ENCODE peak calls at places on chromosomes 4 and X, in ten cellular contexts. One of them, this sample, is unnamed.
A peak's percentile ranks its signal among the peaks of the same experiment; 100 is the strongest.

GRCh38 chr4:173371292-173372192 is 788 bp downstream of the SAP30 start:
- DNase-seq in stomach: peak; percentile 73
- DNase-seq in nephron progenitor cell: peak; percentile 66
- DNase-seq in IMR-90: peak; percentile 69
- DNase-seq in Peyer's patch: peak; percentile 36
- DNase-seq in A549: peak; percentile 51
- DNase-seq in mesothelial cell of epicardium: peak; percentile 34
- DNase-seq in kidney epithelial cell: no peak
- DNase-seq in astrocyte: peak; percentile 63
- DNase-seq in ovary: peak; percentile 83
- DNase-seq in this sample: peak; percentile 58

GRCh38 chrX:134406230-134406794 is 53.7 kb upstream of the HPRT1 start:
- DNase-seq in stomach: no peak
- DNase-seq in nephron progenitor cell: no peak
- DNase-seq in IMR-90: no peak
- DNase-seq in Peyer's patch: no peak
- DNase-seq in A549: no peak
- DNase-seq in mesothelial cell of epicardium: no peak
- DNase-seq in kidney epithelial cell: no peak
- DNase-seq in astrocyte: no peak
- DNase-seq in ovary: no peak
- DNase-seq in this sample: no peak

GRCh38 chr4:121656269-121656641 is 40.5 kb downstream of the ANXA5 start:
- DNase-seq in stomach: peak; percentile 26
- DNase-seq in nephron progenitor cell: peak; percentile 44
- DNase-seq in IMR-90: peak; percentile 79
- DNase-seq in Peyer's patch: no peak
- DNase-seq in A549: peak; percentile 69
- DNase-seq in mesothelial cell of epicardium: no peak
- DNase-seq in kidney epithelial cell: no peak
- DNase-seq in astrocyte: peak; percentile 62
- DNase-seq in ovary: peak; percentile 48
- DNase-seq in this sample: peak; percentile 62

GRCh38 chrX:45768666-45769065 is 568.0 kb upstream of the DIPK2B start:
- DNase-seq in stomach: no peak
- DNase-seq in nephron progenitor cell: no peak
- DNase-seq in IMR-90: no peak
- DNase-seq in Peyer's patch: no peak
- DNase-seq in A549: no peak
- DNase-seq in mesothelial cell of epicardium: no peak
- DNase-seq in kidney epithelial cell: no peak
- DNase-seq in astrocyte: no peak
- DNase-seq in ovary: no peak
- DNase-seq in this sample: no peak

GRCh38 chr4:153152453-153153338 is 51.5 kb upstream of the TRIM2 start:
- DNase-seq in stomach: peak; percentile 50
- DNase-seq in nephron progenitor cell: peak; percentile 82
- DNase-seq in IMR-90: peak; percentile 23
- DNase-seq in Peyer's patch: peak; percentile 19
- DNase-seq in A549: no peak
- DNase-seq in mesothelial cell of epicardium: no peak
- DNase-seq in kidney epithelial cell: no peak
- DNase-seq in astrocyte: peak; percentile 19
- DNase-seq in ovary: peak; percentile 41
- DNase-seq in this sample: no peak

GRCh38 chrX:48278958-48279357 is 23.8 kb downstream of the SSX1 start:
- DNase-seq in stomach: no peak
- DNase-seq in nephron progenitor cell: no peak
- DNase-seq in IMR-90: no peak
- DNase-seq in Peyer's patch: no peak
- DNase-seq in A549: peak; percentile 30
- DNase-seq in mesothelial cell of epicardium: no peak
- DNase-seq in kidney epithelial cell: no peak
- DNase-seq in astrocyte: no peak
- DNase-seq in ovary: no peak
- DNase-seq in this sample: peak; percentile 2

GRCh38 chr4:153137677-153138630 is 66.3 kb upstream of the TRIM2 start:
- DNase-seq in stomach: no peak
- DNase-seq in nephron progenitor cell: peak; percentile 22
- DNase-seq in IMR-90: no peak
- DNase-seq in Peyer's patch: no peak
- DNase-seq in A549: no peak
- DNase-seq in mesothelial cell of epicardium: no peak
- DNase-seq in kidney epithelial cell: no peak
- DNase-seq in astrocyte: no peak
- DNase-seq in ovary: no peak
- DNase-seq in this sample: no peak

GRCh38 chr4:99219072-99219471 is at the start of gene ADH6:
- DNase-seq in stomach: no peak
- DNase-seq in nephron progenitor cell: no peak
- DNase-seq in IMR-90: no peak
- DNase-seq in Peyer's patch: no peak
- DNase-seq in A549: no peak
- DNase-seq in mesothelial cell of epicardium: no peak
- DNase-seq in kidney epithelial cell: no peak
- DNase-seq in astrocyte: no peak
- DNase-seq in ovary: no peak
- DNase-seq in this sample: no peak

DNA sequence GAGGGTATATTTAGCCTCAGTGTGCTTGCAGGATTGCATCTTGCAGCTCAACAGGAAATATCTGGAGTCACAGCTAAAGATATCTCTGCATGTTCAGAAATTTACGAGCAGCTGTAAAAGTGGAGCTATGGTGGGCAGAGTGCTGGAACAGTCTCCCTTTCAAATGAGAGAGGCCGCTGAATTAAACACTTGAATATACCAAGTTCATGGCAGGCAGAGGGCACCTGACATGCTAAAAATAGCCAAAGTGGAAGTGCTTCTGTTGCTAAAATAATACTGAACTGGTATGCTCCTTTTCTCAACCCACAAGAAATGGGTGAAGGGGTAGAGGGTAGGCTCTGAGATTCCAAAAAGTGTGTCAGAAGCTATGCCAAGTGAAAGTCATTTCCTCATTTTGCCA is 98.0 kb downstream of the MGST2 start:
- DNase-seq in stomach: no peak
- DNase-seq in nephron progenitor cell: no peak
- DNase-seq in IMR-90: no peak
- DNase-seq in Peyer's patch: no peak
- DNase-seq in A549: no peak
- DNase-seq in mesothelial cell of epicardium: no peak
- DNase-seq in kidney epithelial cell: no peak
- DNase-seq in astrocyte: no peak
- DNase-seq in ovary: no peak
- DNase-seq in this sample: no peak
- TF ChIP-seq CTCF in stomach: no peak
- TF ChIP-seq CTCF in nephron progenitor cell: no peak
- TF ChIP-seq CTCF in IMR-90: no peak
- TF ChIP-seq CTCF in Peyer's patch: no peak
- TF ChIP-seq CTCF in A549: no peak
- TF ChIP-seq CTCF in mesothelial cell of epicardium: no peak
- TF ChIP-seq CTCF in kidney epithelial cell: no peak
- TF ChIP-seq CTCF in astrocyte: no peak
- TF ChIP-seq CTCF in ovary: no peak
- TF ChIP-seq CTCF in this sample: no peak

GRCh38 chrX:131264053-131264452 is 25.1 kb downstream of the IGSF1 start:
- DNase-seq in stomach: no peak
- DNase-seq in nephron progenitor cell: no peak
- DNase-seq in IMR-90: no peak
- DNase-seq in Peyer's patch: no peak
- DNase-seq in A549: no peak
- DNase-seq in mesothelial cell of epicardium: no peak
- DNase-seq in kidney epithelial cell: no peak
- DNase-seq in astrocyte: no peak
- DNase-seq in ovary: no peak
- DNase-seq in this sample: no peak

GRCh38 chrX:131264665-131265064 is 24.4 kb downstream of the IGSF1 start:
- DNase-seq in stomach: no peak
- DNase-seq in nephron progenitor cell: no peak
- DNase-seq in IMR-90: no peak
- DNase-seq in Peyer's patch: no peak
- DNase-seq in A549: no peak
- DNase-seq in mesothelial cell of epicardium: no peak
- DNase-seq in kidney epithelial cell: no peak
- DNase-seq in astrocyte: no peak
- DNase-seq in ovary: no peak
- DNase-seq in this sample: no peak

GRCh38 chrX:131262200-131262599 is 26.9 kb downstream of the IGSF1 start:
- DNase-seq in stomach: no peak
- DNase-seq in nephron progenitor cell: no peak
- DNase-seq in IMR-90: no peak
- DNase-seq in Peyer's patch: no peak
- DNase-seq in A549: no peak
- DNase-seq in mesothelial cell of epicardium: no peak
- DNase-seq in kidney epithelial cell: no peak
- DNase-seq in astrocyte: no peak
- DNase-seq in ovary: no peak
- DNase-seq in this sample: no peak

DNA sequence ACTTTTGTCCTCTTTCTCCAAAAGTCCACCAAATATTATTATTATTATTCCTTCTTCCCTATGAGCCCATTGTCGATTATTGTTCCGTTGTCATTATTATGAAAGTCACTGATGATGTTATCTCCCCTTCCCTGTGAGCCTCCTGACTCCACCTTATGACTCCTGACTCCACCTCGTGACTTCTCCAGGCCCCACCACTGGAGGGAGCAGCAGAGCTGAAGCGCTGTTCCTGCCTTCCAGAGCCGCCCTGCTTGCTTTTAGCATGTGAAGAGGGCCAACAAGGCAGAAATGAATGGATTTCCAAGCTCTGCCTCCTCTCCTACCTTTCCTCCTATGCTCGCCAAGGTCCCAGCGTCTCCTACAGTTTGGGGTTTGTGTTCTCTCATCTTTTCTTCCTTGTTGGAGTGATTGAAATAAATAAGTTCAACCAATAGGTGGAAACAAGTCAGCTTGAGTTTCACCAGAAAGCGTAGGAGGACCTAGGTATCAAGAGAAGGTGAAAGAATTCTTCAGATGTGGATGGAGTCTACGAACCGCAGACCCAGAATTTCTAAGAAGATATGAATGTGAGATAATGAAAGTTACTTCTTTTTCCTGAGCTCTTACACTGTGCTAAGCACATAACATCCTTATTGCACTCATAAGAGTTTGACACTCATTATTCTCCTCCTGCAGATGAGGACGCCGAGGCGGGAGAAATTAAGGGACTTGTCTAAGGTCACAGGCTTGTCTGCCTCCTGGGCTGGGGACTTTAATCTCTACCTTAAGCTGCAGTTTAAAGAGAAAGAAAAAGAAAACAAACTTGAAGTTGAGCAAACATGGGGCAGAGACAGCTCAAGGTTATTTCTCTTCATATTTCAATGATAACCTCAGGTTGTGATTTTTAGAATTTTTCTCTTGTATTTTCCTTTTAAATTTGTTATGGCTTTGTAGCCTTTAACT is 26.1 kb downstream of the IGSF1 start:
- DNase-seq in stomach: no peak
- DNase-seq in nephron progenitor cell: peak; percentile 13
- DNase-seq in IMR-90: no peak
- DNase-seq in Peyer's patch: no peak
- DNase-seq in A549: peak; percentile 51
- DNase-seq in mesothelial cell of epicardium: no peak
- DNase-seq in kidney epithelial cell: no peak
- DNase-seq in astrocyte: no peak
- DNase-seq in ovary: no peak
- DNase-seq in this sample: peak; percentile 47
- TF ChIP-seq CTCF in stomach: no peak
- TF ChIP-seq CTCF in nephron progenitor cell: peak; percentile 13
- TF ChIP-seq CTCF in IMR-90: no peak
- TF ChIP-seq CTCF in Peyer's patch: no peak
- TF ChIP-seq CTCF in A549: peak; percentile 59
- TF ChIP-seq CTCF in mesothelial cell of epicardium: no peak
- TF ChIP-seq CTCF in kidney epithelial cell: peak; percentile 30
- TF ChIP-seq CTCF in astrocyte: no peak
- TF ChIP-seq CTCF in ovary: no peak
- TF ChIP-seq CTCF in this sample: peak; percentile 60

DNA sequence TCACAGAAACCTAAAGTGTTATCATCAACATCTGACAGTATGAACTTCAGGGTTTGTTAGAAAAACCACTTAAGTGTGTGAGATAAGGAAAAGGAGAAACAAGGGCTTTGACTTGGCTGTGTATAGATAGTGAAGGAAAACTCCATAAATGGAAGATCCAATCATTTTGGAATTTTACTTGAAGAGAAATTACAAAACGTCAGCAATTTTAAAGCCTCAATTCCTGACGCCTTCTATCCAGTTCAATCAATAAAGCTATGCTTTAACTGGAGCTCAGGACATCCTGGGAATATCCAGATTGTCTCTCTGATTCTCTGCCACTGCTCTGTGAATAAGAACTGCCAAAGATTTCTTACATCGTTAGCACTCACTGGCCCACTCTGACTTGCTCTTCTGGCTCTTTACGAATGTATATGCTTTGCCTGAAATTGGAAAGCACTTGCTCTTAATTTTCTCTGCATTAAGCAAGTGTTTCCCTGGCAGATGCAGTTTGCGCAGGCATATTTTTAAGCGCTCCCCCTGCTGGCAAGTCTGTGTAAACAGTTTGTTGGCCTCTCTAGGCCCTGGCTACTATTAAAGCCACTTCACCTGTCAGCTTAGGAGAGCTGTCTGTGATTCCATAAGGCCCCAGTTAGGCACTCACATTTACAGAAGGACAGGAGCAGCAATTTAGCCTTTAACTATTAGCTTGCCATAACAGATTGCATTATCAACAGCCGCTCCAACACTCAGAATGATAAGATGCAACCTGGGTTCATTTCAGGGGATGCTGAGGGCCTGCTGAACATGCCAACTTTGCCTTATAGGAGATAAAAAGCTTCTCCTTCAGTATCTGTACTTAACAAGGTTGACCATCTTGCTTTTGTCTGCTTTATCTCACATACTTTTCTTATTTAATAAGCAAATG is 251.4 kb upstream of the DDX53 start:
- DNase-seq in stomach: peak; percentile 42
- DNase-seq in nephron progenitor cell: peak; percentile 58
- DNase-seq in IMR-90: peak; percentile 47
- DNase-seq in Peyer's patch: no peak
- DNase-seq in A549: peak; percentile 38
- DNase-seq in mesothelial cell of epicardium: no peak
- DNase-seq in kidney epithelial cell: no peak
- DNase-seq in astrocyte: peak; percentile 8
- DNase-seq in ovary: no peak
- DNase-seq in this sample: peak; percentile 63
- TF ChIP-seq CTCF in stomach: no peak
- TF ChIP-seq CTCF in nephron progenitor cell: peak; percentile 71
- TF ChIP-seq CTCF in IMR-90: peak; percentile 63
- TF ChIP-seq CTCF in Peyer's patch: peak; percentile 29
- TF ChIP-seq CTCF in A549: peak; percentile 57
- TF ChIP-seq CTCF in mesothelial cell of epicardium: peak; percentile 81
- TF ChIP-seq CTCF in kidney epithelial cell: peak; percentile 77
- TF ChIP-seq CTCF in astrocyte: peak; percentile 51
- TF ChIP-seq CTCF in ovary: no peak
- TF ChIP-seq CTCF in this sample: peak; percentile 78

DNA sequence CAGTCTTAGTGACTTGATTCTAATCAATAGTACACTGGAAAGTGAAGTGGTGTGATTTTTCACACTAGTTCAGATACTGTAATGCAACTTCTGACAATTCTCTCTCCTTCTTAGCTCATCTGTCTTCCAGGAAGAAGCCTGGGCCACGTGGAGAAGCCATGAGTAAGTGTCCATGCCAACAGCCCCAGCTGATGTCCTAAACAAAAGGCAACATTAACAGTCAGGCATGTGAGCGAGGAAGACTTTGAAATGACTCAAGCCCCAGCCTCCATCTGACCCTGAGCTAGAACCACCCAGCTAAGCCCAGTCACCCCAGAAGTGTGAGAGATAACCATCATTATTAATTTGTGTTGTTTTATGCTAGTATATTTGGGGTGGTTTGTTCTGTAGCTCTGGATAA is 115.7 kb upstream of the MAGEB16 start:
- DNase-seq in stomach: no peak
- DNase-seq in nephron progenitor cell: no peak
- DNase-seq in IMR-90: no peak
- DNase-seq in Peyer's patch: no peak
- DNase-seq in A549: no peak
- DNase-seq in mesothelial cell of epicardium: no peak
- DNase-seq in kidney epithelial cell: no peak
- DNase-seq in astrocyte: no peak
- DNase-seq in ovary: no peak
- DNase-seq in this sample: no peak
- TF ChIP-seq CTCF in stomach: no peak
- TF ChIP-seq CTCF in nephron progenitor cell: no peak
- TF ChIP-seq CTCF in IMR-90: no peak
- TF ChIP-seq CTCF in Peyer's patch: no peak
- TF ChIP-seq CTCF in A549: no peak
- TF ChIP-seq CTCF in mesothelial cell of epicardium: no peak
- TF ChIP-seq CTCF in kidney epithelial cell: no peak
- TF ChIP-seq CTCF in astrocyte: no peak
- TF ChIP-seq CTCF in ovary: no peak
- TF ChIP-seq CTCF in this sample: no peak

This sample was measured in PC-3.